ENCODE peak calls at places on chromosomes 13 and 19, in four cellular contexts. O, E, F and L are unnamed samples.

GRCh38 chr13:110944968-110945952 is 30.4 kb upstream of the ANKRD10 start:
- DNase-seq in O (no peak), E (no peak), F (no peak), L (no peak)

GRCh38 chr19:44718441-44719261 is 19.7 kb downstream of the CEACAM16 start:
- DNase-seq in O (peak), E (no peak), F (peak), L (no peak)

GRCh38 chr19:39542198-39542597 is 2.2 kb upstream of the EID2 start:
- DNase-seq in O (no peak), E (no peak), F (no peak), L (no peak)

GRCh38 chr19:47781590-47782318 is 3.3 kb downstream of the SELENOW start:
- DNase-seq in O (no peak), E (no peak), F (no peak), L (no peak)

GRCh38 chr19:10876459-10877240 is 5.3 kb downstream of the CARM1 start:
- DNase-seq in O (no peak), E (no peak), F (no peak), L (no peak)

GRCh38 chr19:38068851-38069250 is 155.2 kb downstream of the DPF1 start:
- DNase-seq in O (no peak), E (no peak), F (no peak), L (no peak)

GRCh38 chr13:51000058-51000457 is 90.5 kb downstream of the RNASEH2B start:
- DNase-seq in O (no peak), E (no peak), F (no peak), L (no peak)

GRCh38 chr13:30832377-30832776 is 73.7 kb upstream of the MEDAG start:
- DNase-seq in O (no peak), E (no peak), F (no peak), L (no peak)

GRCh38 chr19:15869109-15869555 is 28.7 kb downstream of the CYP4F2 start:
- DNase-seq in O (peak), E (peak), F (peak), L (no peak)

DNA sequence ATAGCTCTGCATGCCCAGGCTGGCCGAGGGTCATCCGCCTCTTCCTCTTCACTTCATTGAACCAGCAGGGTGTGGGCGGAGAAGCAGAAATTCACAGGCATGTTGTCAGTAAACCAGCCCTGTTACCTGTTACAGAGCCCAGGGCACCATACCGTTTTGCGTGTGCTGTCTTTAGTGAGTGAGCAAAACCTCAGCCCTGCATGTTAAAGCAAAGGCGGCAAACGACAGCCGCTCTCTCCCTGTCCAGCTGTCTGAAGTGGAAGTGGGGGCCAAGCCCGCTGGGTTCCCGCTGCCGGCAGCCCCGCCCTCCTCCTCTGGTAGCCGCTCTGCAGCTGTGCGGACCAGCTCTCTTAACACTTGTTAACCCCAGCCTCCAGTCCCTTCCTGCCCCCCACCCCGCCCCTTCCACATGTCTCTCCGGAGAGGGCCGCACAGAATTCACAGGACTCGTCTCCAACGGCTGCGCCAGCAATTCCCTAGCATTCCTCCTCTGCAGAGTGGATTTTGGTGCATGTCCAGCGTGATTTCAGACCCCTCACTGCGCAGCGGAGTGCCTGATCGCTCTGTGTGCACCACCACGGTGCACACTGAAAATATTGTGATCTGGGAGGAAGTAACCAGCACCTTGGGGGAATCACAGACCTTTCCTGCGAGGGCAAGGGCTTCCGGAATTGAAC is 12.7 kb downstream of the KLHL26 start:
- DNase-seq in O (no peak), E (no peak), F (no peak), L (no peak)
- TF ChIP-seq RNF2 in O (no peak), E (no peak), F (no peak), L (no peak)

GRCh38 chr19:49856574-49857021 is 5.6 kb downstream of the PTOV1 start:
- DNase-seq in O (no peak), E (no peak), F (no peak), L (no peak)

GRCh38 chr19:49855676-49856573 is 5.0 kb downstream of the PTOV1 start:
- DNase-seq in O (no peak), E (no peak), F (no peak), L (no peak)

GRCh38 chr19:49857834-49858590 is 7.1 kb downstream of the PTOV1 start:
- DNase-seq in O (no peak), E (no peak), F (no peak), L (no peak)

GRCh38 chr19:49858591-49858985 is 7.6 kb downstream of the PTOV1 start:
- DNase-seq in O (no peak), E (no peak), F (no peak), L (no peak)

DNA sequence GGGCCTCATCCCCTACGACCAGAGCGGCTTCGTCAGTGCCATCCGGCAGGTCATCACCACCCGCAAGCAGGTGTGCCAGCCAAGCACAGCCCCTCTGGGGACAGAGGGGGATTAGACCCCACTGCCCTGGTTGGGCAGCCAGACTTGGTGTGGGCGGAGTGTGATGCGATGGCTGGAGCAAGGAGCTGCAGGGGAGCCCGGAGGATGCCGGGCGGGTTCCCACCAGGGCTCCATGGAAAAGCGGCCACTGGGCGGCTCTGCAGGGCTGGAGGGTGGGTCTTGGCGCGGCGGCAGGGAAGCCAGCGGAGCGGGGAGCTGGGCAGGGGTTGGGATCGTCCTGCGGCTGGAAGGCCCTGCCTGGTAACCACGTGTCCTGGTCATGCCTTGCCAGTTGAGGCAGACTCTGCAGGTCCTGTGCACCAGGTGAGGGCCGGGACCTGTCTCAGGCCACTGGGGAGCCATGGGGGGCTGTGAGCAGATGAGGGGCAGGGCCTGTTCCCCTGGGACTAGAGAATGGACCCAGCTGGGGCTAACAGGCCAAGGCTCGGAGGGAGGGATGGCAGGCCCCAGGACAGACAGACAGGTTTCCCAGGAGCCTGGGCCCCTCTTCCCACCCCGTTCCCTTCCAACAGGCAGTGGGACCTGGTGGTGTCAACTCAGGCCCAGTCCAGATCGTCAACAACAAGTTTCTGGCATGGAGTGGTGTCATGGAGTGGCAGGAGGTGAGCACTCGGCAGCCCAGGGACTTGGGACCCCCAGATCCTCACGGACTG is 6.3 kb downstream of the PTOV1 start:
- DNase-seq in O (no peak), E (no peak), F (no peak), L (no peak)
- TF ChIP-seq JUN in O (no peak), E (no peak), F (no peak), L (no peak)

GRCh38 chr13:46665630-46666482 is 112.9 kb downstream of the LRCH1 start:
- DNase-seq in O (peak), E (no peak), F (peak), L (no peak)
- TF ChIP-seq RNF2 in O (no peak), E (no peak), F (no peak), L (no peak)

GRCh38 chr13:20303636-20304035 is 71.5 kb upstream of the GJB6 start:
- DNase-seq in O (no peak), E (no peak), F (no peak), L (no peak)
- TF ChIP-seq JUN in O (no peak), E (no peak), F (no peak), L (no peak)